ENCODE peak calls at places on chromosome 22, in ten cellular contexts. Z is CD8-positive, alpha-beta T cell; U is fibroblast of mammary gland; I is body of pancreas; Q is fibroblast of pulmonary artery; F is stomach; B is NT2/D1; W is heart right ventricle; D is colonic mucosa; J is thoracic aorta. K is an unnamed sample.

GRCh38 chr22:36285017-36285416 is 32.1 kb downstream of the APOL1 start:
- DNase-seq in Z (no peak), U (no peak), I (no peak), Q (no peak), F (no peak), B (no peak), W (no peak), D (no peak), J (no peak), K (no peak)

GRCh38 chr22:41619979-41620645 is 731 bp downstream of the DESI1 start:
- DNase-seq in Z (peak; percentile 3), U (no peak), I (peak; percentile 45), Q (no peak), F (peak; percentile 51), B (peak; percentile 5), W (peak; percentile 20), D (peak; percentile 60), J (no peak), K (peak; percentile 63)

GRCh38 chr22:23984430-23984829 is 4.5 kb downstream of the GSTT2 start:
- DNase-seq in Z (peak; percentile 5), U (peak; percentile 53), I (no peak), Q (peak; percentile 39), F (no peak), B (peak; percentile 16), W (no peak), D (no peak), J (no peak), K (no peak)

GRCh38 chr22:42560381-42560780 is 6.6 kb downstream of the SERHL2 start:
- DNase-seq in Z (no peak), U (no peak), I (no peak), Q (no peak), F (no peak), B (no peak), W (no peak), D (no peak), J (no peak), K (no peak)

GRCh38 chr22:23862103-23862502 is 4.4 kb downstream of the SLC2A11 start:
- DNase-seq in Z (no peak), U (peak; percentile 54), I (peak; percentile 53), Q (peak; percentile 71), F (no peak), B (no peak), W (no peak), D (no peak), J (no peak), K (no peak)

GRCh38 chr22:20672082-20672424 is 101.9 kb upstream of the SERPIND1 start:
- DNase-seq in Z (no peak), U (no peak), I (no peak), Q (no peak), F (no peak), B (no peak), W (no peak), D (no peak), J (no peak), K (no peak)

GRCh38 chr22:48942698-48943566 is 884.7 kb downstream of the BRD1 start:
- DNase-seq in Z (no peak), U (no peak), I (no peak), Q (no peak), F (peak; percentile 21), B (no peak), W (no peak), D (peak; percentile 7), J (no peak), K (peak; percentile 43)

GRCh38 chr22:26968873-26969272 is 311.5 kb downstream of the MIAT start:
- DNase-seq in Z (no peak), U (no peak), I (no peak), Q (no peak), F (no peak), B (no peak), W (no peak), D (no peak), J (no peak), K (no peak)

GRCh38 chr22:39148024-39148726 is 4.3 kb downstream of the CBX7 start:
- DNase-seq in Z (no peak), U (no peak), I (no peak), Q (no peak), F (no peak), B (no peak), W (no peak), D (no peak), J (no peak), K (no peak)

GRCh38 chr22:39144101-39144815 is 8.2 kb downstream of the CBX7 start:
- DNase-seq in Z (peak; percentile 38), U (peak; percentile 36), I (peak; percentile 59), Q (peak; percentile 29), F (peak; percentile 60), B (no peak), W (peak; percentile 39), D (peak; percentile 64), J (no peak), K (no peak)

GRCh38 chr22:39148727-39149535 is 3.5 kb downstream of the CBX7 start:
- DNase-seq in Z (peak; percentile 45), U (no peak), I (peak; percentile 65), Q (no peak), F (peak; percentile 47), B (no peak), W (no peak), D (peak; percentile 50), J (no peak), K (no peak)

GRCh38 chr22:39147335-39148023 is 5.0 kb downstream of the CBX7 start:
- DNase-seq in Z (no peak), U (no peak), I (no peak), Q (no peak), F (no peak), B (no peak), W (no peak), D (no peak), J (no peak), K (no peak)

DNA sequence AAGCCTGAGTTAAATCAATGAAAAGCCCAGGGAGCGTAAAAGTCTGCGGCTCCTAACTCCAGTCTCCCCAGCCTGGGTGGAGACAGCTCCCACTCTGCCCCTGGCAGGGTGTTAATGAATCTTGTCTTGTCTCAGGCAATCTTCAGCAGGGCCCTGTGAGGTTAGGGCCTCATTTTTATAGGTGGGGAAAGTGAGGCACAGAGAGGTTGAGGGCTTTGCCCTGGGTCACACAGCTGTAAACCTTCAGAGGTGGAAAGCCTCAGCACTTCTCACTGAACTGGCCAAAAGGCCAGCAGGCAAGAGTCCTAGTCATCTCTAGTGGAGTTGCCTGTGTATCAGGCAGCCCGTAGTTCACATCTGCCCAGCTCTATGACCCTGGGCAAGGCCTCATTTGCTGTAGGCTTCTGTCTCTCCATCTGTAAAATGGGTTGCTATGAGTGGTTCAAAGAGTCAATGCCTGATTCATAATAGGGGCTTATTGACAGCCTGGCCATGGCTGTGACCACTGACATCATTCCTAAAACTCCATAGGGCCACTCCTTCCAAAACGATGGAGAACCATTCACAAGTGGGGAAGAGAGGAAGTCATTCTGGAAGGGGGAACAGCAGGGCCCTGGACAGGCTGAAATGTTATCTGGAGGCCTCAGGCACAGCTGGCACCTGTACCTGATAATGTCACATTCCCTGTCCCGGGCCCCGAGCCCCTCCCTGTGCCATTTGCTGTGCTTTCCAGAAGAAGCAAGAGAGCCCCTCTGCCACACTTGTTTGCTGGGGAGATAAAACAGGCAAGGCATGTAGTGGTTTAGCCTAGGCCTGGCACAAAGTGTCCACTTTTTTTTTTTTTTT is 6.0 kb downstream of the CBX7 start:
- DNase-seq in Z (no peak), U (no peak), I (peak; percentile 16), Q (no peak), F (no peak), B (no peak), W (no peak), D (no peak), J (no peak), K (no peak)
- H3K4me3 ChIP-seq in Z (peak overlapping the region; percentile 68), U (no peak overlapping the region), I (no peak overlapping the region), Q (no peak overlapping the region), F (peak overlapping the region; percentile 70), B (no peak overlapping the region), W (peak overlapping the region; percentile 98), D (peak overlapping the region; percentile 90), J (peak overlapping the region; percentile 97), K (peak overlapping the region; percentile 88)

GRCh38 chr22:38601221-38601764 is 31.3 kb upstream of the DMC1 start:
- DNase-seq in Z (no peak), U (no peak), I (no peak), Q (no peak), F (no peak), B (no peak), W (no peak), D (no peak), J (no peak), K (no peak)

GRCh38 chr22:38599466-38599865 is 29.5 kb upstream of the DMC1 start:
- DNase-seq in Z (no peak), U (no peak), I (no peak), Q (no peak), F (no peak), B (no peak), W (no peak), D (no peak), J (no peak), K (no peak)
- H3K4me3 ChIP-seq in Z (no peak overlapping the region), U (no peak overlapping the region), I (no peak overlapping the region), Q (no peak overlapping the region), F (no peak overlapping the region), B (no peak overlapping the region), W (no peak overlapping the region), D (no peak overlapping the region), J (no peak overlapping the region), K (no peak overlapping the region)

GRCh38 chr22:22024440-22024839 is 41.9 kb upstream of the TOP3B start:
- DNase-seq in Z (no peak), U (no peak), I (no peak), Q (no peak), F (no peak), B (no peak), W (no peak), D (no peak), J (no peak), K (no peak)

GRCh38 chr22:22025320-22026156 is 43.0 kb upstream of the TOP3B start:
- DNase-seq in Z (no peak), U (no peak), I (no peak), Q (no peak), F (no peak), B (no peak), W (no peak), D (no peak), J (no peak), K (no peak)

GRCh38 chr22:22027955-22028354 is 45.4 kb upstream of the TOP3B start:
- DNase-seq in Z (no peak), U (no peak), I (no peak), Q (no peak), F (no peak), B (no peak), W (no peak), D (no peak), J (no peak), K (no peak)

GRCh38 chr22:22023581-22024137 is 41.1 kb upstream of the TOP3B start:
- DNase-seq in Z (no peak), U (no peak), I (no peak), Q (no peak), F (no peak), B (no peak), W (no peak), D (no peak), J (no peak), K (no peak)

DNA sequence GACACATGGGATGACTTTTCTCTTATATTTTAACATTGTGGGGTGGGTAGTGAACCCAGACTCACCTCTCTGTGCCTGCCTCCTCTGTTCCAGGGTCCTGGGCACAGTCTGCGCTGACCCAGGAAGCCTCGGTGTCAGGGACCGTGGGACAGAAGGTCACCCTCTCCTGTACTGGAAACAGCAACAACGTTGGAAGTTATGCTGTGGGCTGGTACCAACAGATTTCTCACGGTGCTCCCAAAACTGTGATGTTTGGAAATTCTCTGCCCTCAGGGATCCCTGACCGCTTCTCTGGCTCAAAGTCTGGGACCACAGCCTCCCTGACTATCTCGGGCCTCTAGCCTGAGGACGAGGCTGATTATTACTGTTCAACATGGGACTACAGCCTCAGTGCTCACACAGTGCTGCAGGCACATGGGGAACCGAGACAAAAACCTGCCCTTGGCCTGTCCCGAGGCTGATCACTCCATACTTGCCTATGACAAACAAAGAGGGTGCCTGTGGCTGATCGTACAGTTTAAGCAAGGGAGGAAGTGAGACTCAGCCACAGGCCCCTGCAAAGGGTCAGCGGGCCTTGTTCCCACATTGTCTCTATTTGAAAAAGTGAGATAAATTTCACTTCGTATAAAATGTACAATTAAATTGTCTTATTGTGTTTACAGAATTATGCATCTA is 43.7 kb upstream of the TOP3B start:
- DNase-seq in Z (no peak), U (no peak), I (no peak), Q (no peak), F (no peak), B (no peak), W (no peak), D (no peak), J (no peak), K (no peak)
- H3K4me3 ChIP-seq in Z (no peak overlapping the region), U (no peak overlapping the region), I (no peak overlapping the region), Q (no peak overlapping the region), F (no peak overlapping the region), B (no peak overlapping the region), W (no peak overlapping the region), D (no peak overlapping the region), J (no peak overlapping the region), K (no peak overlapping the region)

GRCh38 chr22:30208631-30209603 is 37.6 kb downstream of the LIF start:
- DNase-seq in Z (no peak), U (peak; percentile 92), I (peak; percentile 64), Q (peak; percentile 94), F (peak; percentile 75), B (no peak), W (peak; percentile 74), D (peak; percentile 40), J (peak; percentile 65), K (peak; percentile 87)

GRCh38 chr22:30209642-30210041 is 36.9 kb downstream of the LIF start:
- DNase-seq in Z (no peak), U (no peak), I (no peak), Q (no peak), F (no peak), B (no peak), W (no peak), D (no peak), J (no peak), K (no peak)

GRCh38 chr22:30205281-30206115 is 41.1 kb downstream of the LIF start:
- DNase-seq in Z (no peak), U (peak; percentile 98), I (peak; percentile 53), Q (peak; percentile 99), F (peak; percentile 25), B (no peak), W (peak; percentile 60), D (no peak), J (no peak), K (peak; percentile 92)

GRCh38 chr22:30204742-30205111 is 41.8 kb downstream of the LIF start:
- DNase-seq in Z (no peak), U (peak; percentile 88), I (no peak), Q (peak; percentile 86), F (peak; percentile 59), B (no peak), W (no peak), D (no peak), J (no peak), K (no peak)

GRCh38 chr22:30206964-30207363 is 39.6 kb downstream of the LIF start:
- DNase-seq in Z (no peak), U (peak; percentile 96), I (peak; percentile 71), Q (peak; percentile 96), F (peak; percentile 35), B (no peak), W (no peak), D (no peak), J (no peak), K (no peak)
- H3K4me3 ChIP-seq in Z (no peak overlapping the region), U (no peak overlapping the region), I (no peak overlapping the region), Q (no peak overlapping the region), F (no peak overlapping the region), B (no peak overlapping the region), W (no peak overlapping the region), D (no peak overlapping the region), J (no peak overlapping the region), K (no peak overlapping the region)

K was measured in right atrium auricular region.